ENCODE peak calls at places on chromosomes 1 and 21, in ten cellular contexts. E is choroid plexus epithelial cell; R is NB4; T is dorsolateral prefrontal cortex; C is omental fat pad; G is effector memory CD8-positive, alpha-beta T cell; M is CD8-positive, alpha-beta memory T cell; X is GM23338; K is brain microvascular endothelial cell; Y is stimulated activated CD4-positive, alpha-beta T cell treated with anti-CD3 and anti-CD28 coated beads, Interleukin-2, amount 100 ng/mL, for 48 hours. W is an unnamed sample.

GRCh38 chr21:42454221-42454570 is 41.8 kb downstream of the RSPH1 start:
- DNase-seq in M (no peak), G (no peak), Y (no peak), E (no peak), T (no peak), K (no peak), X (no peak), R (no peak), C (no peak), W (no peak)

GRCh38 chr1:2784854-2785630 is 16.5 kb downstream of the TTC34 start:
- DNase-seq in K (no peak), R (no peak), G (no peak), E (no peak), C (no peak), T (no peak), X (no peak), Y (no peak), M (no peak), W (peak; percentile 74)

GRCh38 chr1:229452956-229453801 is 19.3 kb upstream of the ACTA1 start:
- DNase-seq in G (no peak), Y (no peak), K (no peak), C (no peak), R (peak; percentile 47), T (no peak), M (no peak), E (peak; percentile 68), X (peak; percentile 49), W (no peak)

GRCh38 chr1:18512883-18513282 is 32.2 kb downstream of the KLHDC7A start:
- DNase-seq in M (no peak), C (no peak), T (no peak), Y (no peak), X (peak; percentile 14), E (no peak), R (no peak), G (no peak), K (no peak), W (no peak)

GRCh38 chr1:225466848-225467192 is 39.0 kb upstream of the LBR start:
- DNase-seq in G (no peak), T (no peak), X (no peak), M (no peak), E (no peak), R (no peak), Y (no peak), K (no peak), C (no peak), W (peak; percentile 39)

GRCh38 chr21:41559658-41560599 is 52.0 kb upstream of the TMPRSS2 start:
- DNase-seq in E (no peak), C (no peak), Y (no peak), M (no peak), X (no peak), R (no peak), K (peak; percentile 7), G (no peak), T (no peak), W (no peak)

GRCh38 chr1:109161836-109162606 is 48.1 kb downstream of the ELAPOR1 start:
- DNase-seq in C (no peak), Y (no peak), R (peak; percentile 95), E (peak; percentile 83), M (no peak), K (peak; percentile 68), X (peak; percentile 39), G (no peak), T (peak; percentile 54), W (no peak)

GRCh38 chr1:226640288-226640687 is 91.7 kb downstream of the STUM start:
- DNase-seq in C (no peak), M (no peak), T (no peak), G (no peak), K (no peak), E (no peak), R (no peak), X (no peak), Y (no peak), W (no peak)

GRCh38 chr1:119885903-119886783 is 10.2 kb downstream of the ADAM30 start:
- DNase-seq in X (peak; percentile 77), Y (peak; percentile 68), K (peak; percentile 53), T (no peak), C (peak; percentile 63), R (peak; percentile 61), E (peak; percentile 66), G (peak; percentile 53), M (peak; percentile 34), W (no peak)

GRCh38 chr1:61461406-61462384 is 263.2 kb downstream of the TM2D1 start:
- DNase-seq in C (no peak), Y (no peak), T (no peak), R (no peak), X (peak; percentile 40), G (no peak), M (no peak), E (no peak), K (no peak), W (no peak)

GRCh38 chr1:21338568-21339401 is 48.5 kb upstream of the ECE1 start:
- DNase-seq in G (no peak), T (no peak), K (no peak), C (no peak), E (peak; percentile 69), M (no peak), Y (no peak), X (no peak), R (no peak), W (peak; percentile 91)

GRCh38 chr1:53066941-53067738 is 5.1 kb downstream of the PODN start:
- DNase-seq in C (no peak), T (no peak), R (no peak), E (no peak), Y (no peak), X (no peak), G (no peak), K (no peak), M (no peak), W (peak; percentile 76)

GRCh38 chr1:92958203-92958970 is 2.9 kb downstream of the DIPK1A start:
- DNase-seq in K (no peak), G (no peak), Y (no peak), T (no peak), C (no peak), E (peak; percentile 13), M (no peak), X (no peak), R (no peak), W (no peak)

GRCh38 chr21:26954591-26955214 is 12.2 kb downstream of the ADAMTS5 start:
- DNase-seq in Y (no peak), R (no peak), G (no peak), K (no peak), E (no peak), C (no peak), X (no peak), T (peak; percentile 39), M (no peak), W (no peak)

GRCh38 chr1:169161512-169162194 is 55.2 kb downstream of the ATP1B1 start:
- DNase-seq in E (peak; percentile 44), G (no peak), Y (no peak), X (no peak), T (no peak), M (no peak), K (no peak), C (no peak), R (no peak), W (no peak)

GRCh38 chr21:36079671-36080070 is 9.8 kb downstream of the CBR1 start:
- DNase-seq in Y (no peak), K (no peak), E (no peak), M (no peak), T (no peak), X (no peak), G (no peak), R (no peak), C (no peak), W (no peak)

GRCh38 chr1:28518745-28519341 is 13.0 kb downstream of the RCC1 start:
- DNase-seq in X (no peak), G (peak; percentile 35), K (no peak), C (no peak), E (peak; percentile 7), R (peak; percentile 80), M (no peak), T (no peak), Y (peak; percentile 47), W (no peak)

GRCh38 chr1:221263831-221264767 is 384.9 kb downstream of the HLX start:
- DNase-seq in T (peak; percentile 79), C (no peak), Y (peak; percentile 36), E (peak; percentile 92), M (no peak), R (peak; percentile 72), K (peak; percentile 78), X (peak; percentile 85), G (peak; percentile 17), W (peak; percentile 61)

GRCh38 chr21:31573217-31573616 is 86.3 kb upstream of the SOD1 start:
- DNase-seq in R (no peak), C (no peak), K (no peak), Y (no peak), M (no peak), T (no peak), E (no peak), G (no peak), X (no peak), W (no peak)

GRCh38 chr1:166874464-166874863 is 1.6 kb downstream of the TADA1 start:
- DNase-seq in K (no peak), E (no peak), R (no peak), Y (no peak), X (no peak), G (no peak), T (no peak), M (no peak), C (no peak), W (no peak)

GRCh38 chr1:218499021-218499691 is 154.0 kb downstream of the TGFB2 start:
- DNase-seq in K (peak; percentile 81), T (no peak), R (peak; percentile 4), M (no peak), C (no peak), X (no peak), Y (no peak), G (no peak), E (peak; percentile 93), W (no peak)

GRCh38 chr1:232145768-232146167 is 484.2 kb downstream of the SIPA1L2 start:
- DNase-seq in M (no peak), K (no peak), E (no peak), X (no peak), G (no peak), C (no peak), Y (no peak), R (no peak), T (no peak), W (no peak)

GRCh38 chr1:223556414-223557124 is 108.9 kb downstream of the CAPN8 start:
- DNase-seq in M (no peak), C (no peak), G (no peak), R (peak; percentile 59), X (peak; percentile 79), K (peak; percentile 25), Y (peak; percentile 61), T (no peak), E (peak; percentile 28), W (no peak)

W was measured in suprapubic skin.